ENCODE peak calls at places on chromosomes 13 and 19, in six cellular contexts. One of them, this sample, is unnamed.

GRCh38 chr13:51803018-51803417 is 945 bp downstream of the DHRS12 start:
- DNase-seq in brain microvascular endothelial cell: no peak
- DNase-seq in choroid plexus epithelial cell: no peak
- DNase-seq in CD4-positive, alpha-beta memory T cell: no peak
- DNase-seq in kidney epithelial cell: no peak
- DNase-seq in effector memory CD4-positive, alpha-beta T cell: no peak
- DNase-seq in this sample: no peak

GRCh38 chr19:44747739-44748425 is 626 bp upstream of the BCL3 start:
- DNase-seq in brain microvascular endothelial cell: no peak
- DNase-seq in kidney epithelial cell: no peak
- DNase-seq in CD4-positive, alpha-beta memory T cell: no peak
- DNase-seq in choroid plexus epithelial cell: peak; percentile 68
- DNase-seq in effector memory CD4-positive, alpha-beta T cell: peak; percentile 18
- DNase-seq in this sample: no peak

GRCh38 chr13:67008075-67008668 is 222.0 kb downstream of the PCDH9 start:
- DNase-seq in effector memory CD4-positive, alpha-beta T cell: no peak
- DNase-seq in kidney epithelial cell: no peak
- DNase-seq in CD4-positive, alpha-beta memory T cell: no peak
- DNase-seq in choroid plexus epithelial cell: no peak
- DNase-seq in brain microvascular endothelial cell: no peak
- DNase-seq in this sample: no peak

GRCh38 chr13:38381840-38382239 is 32.2 kb downstream of the UFM1 start:
- DNase-seq in choroid plexus epithelial cell: no peak
- DNase-seq in kidney epithelial cell: no peak
- DNase-seq in CD4-positive, alpha-beta memory T cell: no peak
- DNase-seq in effector memory CD4-positive, alpha-beta T cell: no peak
- DNase-seq in brain microvascular endothelial cell: no peak
- DNase-seq in this sample: peak; percentile 31

GRCh38 chr13:49240017-49240416 is 7.7 kb upstream of the CDADC1 start:
- DNase-seq in CD4-positive, alpha-beta memory T cell: peak; percentile 50
- DNase-seq in choroid plexus epithelial cell: peak; percentile 64
- DNase-seq in effector memory CD4-positive, alpha-beta T cell: no peak
- DNase-seq in brain microvascular endothelial cell: peak; percentile 33
- DNase-seq in kidney epithelial cell: no peak
- DNase-seq in this sample: peak; percentile 5

GRCh38 chr19:18415177-18415867 is 3.9 kb upstream of the SSBP4 start:
- DNase-seq in choroid plexus epithelial cell: peak; percentile 85
- DNase-seq in CD4-positive, alpha-beta memory T cell: no peak
- DNase-seq in brain microvascular endothelial cell: peak; percentile 76
- DNase-seq in kidney epithelial cell: no peak
- DNase-seq in effector memory CD4-positive, alpha-beta T cell: no peak
- DNase-seq in this sample: no peak

GRCh38 chr19:14835011-14835410 is at the start of the genes OR7A5 and OR7C1:
- DNase-seq in CD4-positive, alpha-beta memory T cell: no peak
- DNase-seq in choroid plexus epithelial cell: peak; percentile 71
- DNase-seq in kidney epithelial cell: no peak
- DNase-seq in effector memory CD4-positive, alpha-beta T cell: no peak
- DNase-seq in brain microvascular endothelial cell: no peak
- DNase-seq in this sample: no peak

GRCh38 chr13:94706854-94707399 is 5.4 kb downstream of the SOX21 start:
- DNase-seq in kidney epithelial cell: no peak
- DNase-seq in brain microvascular endothelial cell: no peak
- DNase-seq in choroid plexus epithelial cell: no peak
- DNase-seq in CD4-positive, alpha-beta memory T cell: no peak
- DNase-seq in effector memory CD4-positive, alpha-beta T cell: no peak
- DNase-seq in this sample: no peak

GRCh38 chr13:21549633-21550032 is 54.3 kb downstream of the MICU2 start:
- DNase-seq in choroid plexus epithelial cell: peak; percentile 30
- DNase-seq in brain microvascular endothelial cell: no peak
- DNase-seq in CD4-positive, alpha-beta memory T cell: no peak
- DNase-seq in effector memory CD4-positive, alpha-beta T cell: no peak
- DNase-seq in kidney epithelial cell: no peak
- DNase-seq in this sample: no peak

GRCh38 chr13:42524487-42525034 is 49.4 kb upstream of the TNFSF11 start:
- DNase-seq in CD4-positive, alpha-beta memory T cell: no peak
- DNase-seq in effector memory CD4-positive, alpha-beta T cell: no peak
- DNase-seq in kidney epithelial cell: no peak
- DNase-seq in choroid plexus epithelial cell: no peak
- DNase-seq in brain microvascular endothelial cell: peak; percentile 27
- DNase-seq in this sample: peak; percentile 3

GRCh38 chr19:29687897-29688728 is 22.9 kb downstream of the PLEKHF1 start:
- DNase-seq in brain microvascular endothelial cell: peak; percentile 51
- DNase-seq in choroid plexus epithelial cell: peak; percentile 81
- DNase-seq in kidney epithelial cell: no peak
- DNase-seq in effector memory CD4-positive, alpha-beta T cell: no peak
- DNase-seq in CD4-positive, alpha-beta memory T cell: no peak
- DNase-seq in this sample: no peak

GRCh38 chr19:31664096-31664495 is 314.9 kb upstream of the TSHZ3 start:
- DNase-seq in choroid plexus epithelial cell: no peak
- DNase-seq in brain microvascular endothelial cell: no peak
- DNase-seq in CD4-positive, alpha-beta memory T cell: no peak
- DNase-seq in kidney epithelial cell: no peak
- DNase-seq in effector memory CD4-positive, alpha-beta T cell: no peak
- DNase-seq in this sample: no peak

GRCh38 chr13:51924756-51925544 is 63.2 kb downstream of the CCDC70 start:
- DNase-seq in brain microvascular endothelial cell: no peak
- DNase-seq in effector memory CD4-positive, alpha-beta T cell: no peak
- DNase-seq in choroid plexus epithelial cell: no peak
- DNase-seq in CD4-positive, alpha-beta memory T cell: no peak
- DNase-seq in kidney epithelial cell: no peak
- DNase-seq in this sample: no peak

GRCh38 chr13:97267418-97268059 is 45.4 kb downstream of the MBNL2 start:
- DNase-seq in choroid plexus epithelial cell: no peak
- DNase-seq in effector memory CD4-positive, alpha-beta T cell: no peak
- DNase-seq in kidney epithelial cell: no peak
- DNase-seq in brain microvascular endothelial cell: no peak
- DNase-seq in CD4-positive, alpha-beta memory T cell: no peak
- DNase-seq in this sample: no peak

DNA sequence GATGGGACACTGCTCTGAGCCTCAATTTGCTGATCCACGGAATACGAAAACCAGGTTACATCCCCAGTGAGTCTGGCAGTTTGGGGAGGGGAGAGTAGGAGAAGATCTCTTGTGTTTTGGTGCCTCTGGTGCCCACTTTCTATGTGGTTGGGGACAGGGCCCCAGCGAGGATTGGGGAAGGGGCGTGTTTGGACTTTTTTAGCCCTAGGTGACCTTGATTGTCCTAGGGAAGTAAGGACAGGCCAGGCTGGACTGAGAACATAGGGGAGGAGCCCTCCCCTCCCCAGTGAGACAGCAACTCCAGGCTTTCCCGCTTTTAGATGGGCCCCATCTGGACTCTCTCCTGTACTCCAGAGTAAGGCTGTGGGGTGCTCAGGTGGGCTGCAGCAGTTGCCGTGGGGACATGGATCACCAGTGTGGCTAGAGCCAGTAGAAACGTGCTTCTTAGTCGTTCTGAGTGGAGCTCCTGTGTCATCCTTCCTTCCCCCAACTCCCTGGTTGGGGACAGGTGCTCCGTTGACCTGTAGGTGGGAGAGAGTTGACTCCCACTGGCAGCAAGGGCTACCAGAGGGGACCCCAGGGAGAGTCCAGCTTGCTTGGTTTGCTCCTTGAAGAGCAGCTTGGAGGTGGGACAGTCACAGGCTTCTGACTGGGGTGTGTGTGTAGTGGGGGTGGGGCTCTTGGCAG is 4.3 kb downstream of the EGLN2 start:
- DNase-seq in brain microvascular endothelial cell: no peak
- DNase-seq in kidney epithelial cell: no peak
- DNase-seq in effector memory CD4-positive, alpha-beta T cell: no peak
- DNase-seq in choroid plexus epithelial cell: no peak
- DNase-seq in CD4-positive, alpha-beta memory T cell: no peak
- DNase-seq in this sample: no peak
- H3K4me3 ChIP-seq in brain microvascular endothelial cell: no peak overlapping the region
- H3K4me3 ChIP-seq in kidney epithelial cell: no peak overlapping the region
- H3K4me3 ChIP-seq in effector memory CD4-positive, alpha-beta T cell: peak overlapping the region; percentile 26
- H3K4me3 ChIP-seq in choroid plexus epithelial cell: peak overlapping the region; percentile 8
- H3K4me3 ChIP-seq in CD4-positive, alpha-beta memory T cell: peak overlapping the region; percentile 17
- H3K4me3 ChIP-seq in this sample: no peak overlapping the region

DNA sequence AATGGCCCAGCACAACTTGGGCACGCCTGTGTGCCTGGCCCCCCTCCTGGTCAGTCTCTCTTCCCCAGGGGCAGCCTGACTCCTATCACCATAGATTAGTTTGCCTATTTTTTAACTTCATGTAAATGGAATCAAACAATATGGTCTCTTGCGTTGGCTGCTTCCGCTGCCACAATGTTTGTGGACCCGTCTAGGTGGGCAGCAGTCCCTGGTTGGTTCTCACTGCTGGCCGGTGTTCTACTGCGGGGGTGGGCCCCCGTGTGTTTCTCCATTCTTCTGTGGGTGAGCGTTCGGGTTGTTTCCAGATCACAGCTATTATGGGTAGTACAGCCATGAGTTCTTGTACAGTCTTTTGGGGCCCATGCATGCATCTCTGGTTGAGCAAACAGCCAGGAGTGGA is 47.3 kb downstream of the CEBPG start:
- DNase-seq in CD4-positive, alpha-beta memory T cell: no peak
- DNase-seq in brain microvascular endothelial cell: no peak
- DNase-seq in effector memory CD4-positive, alpha-beta T cell: no peak
- DNase-seq in kidney epithelial cell: no peak
- DNase-seq in choroid plexus epithelial cell: no peak
- DNase-seq in this sample: no peak
- H3K4me3 ChIP-seq in CD4-positive, alpha-beta memory T cell: no peak overlapping the region
- H3K4me3 ChIP-seq in brain microvascular endothelial cell: no peak overlapping the region
- H3K4me3 ChIP-seq in effector memory CD4-positive, alpha-beta T cell: no peak overlapping the region
- H3K4me3 ChIP-seq in kidney epithelial cell: no peak overlapping the region
- H3K4me3 ChIP-seq in choroid plexus epithelial cell: no peak overlapping the region
- H3K4me3 ChIP-seq in this sample: no peak overlapping the region

DNA sequence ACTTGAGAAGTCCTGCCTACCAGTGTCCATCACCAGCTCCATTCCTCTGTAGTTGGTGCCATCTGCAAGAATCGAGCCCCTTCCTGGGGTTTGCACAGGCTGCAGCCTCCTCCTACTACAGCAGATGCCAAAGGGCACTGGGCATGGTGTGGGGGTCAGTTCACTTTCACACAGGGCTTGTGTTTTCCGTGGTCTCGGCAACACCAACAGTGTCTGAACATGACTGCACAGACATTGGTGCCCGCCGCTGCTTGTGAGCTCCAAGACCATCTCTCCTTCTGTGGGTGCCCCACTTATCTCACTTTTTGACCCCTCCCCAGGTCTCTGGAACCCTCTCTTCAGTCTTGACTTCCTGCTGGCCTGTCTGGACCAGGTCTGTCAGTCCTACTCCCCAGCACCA is 15.2 kb downstream of the ZNF446 start:
- DNase-seq in brain microvascular endothelial cell: no peak
- DNase-seq in choroid plexus epithelial cell: no peak
- DNase-seq in effector memory CD4-positive, alpha-beta T cell: no peak
- DNase-seq in CD4-positive, alpha-beta memory T cell: no peak
- DNase-seq in kidney epithelial cell: no peak
- DNase-seq in this sample: no peak
- H3K4me3 ChIP-seq in brain microvascular endothelial cell: no peak overlapping the region
- H3K4me3 ChIP-seq in choroid plexus epithelial cell: no peak overlapping the region
- H3K4me3 ChIP-seq in effector memory CD4-positive, alpha-beta T cell: no peak overlapping the region
- H3K4me3 ChIP-seq in CD4-positive, alpha-beta memory T cell: no peak overlapping the region
- H3K4me3 ChIP-seq in kidney epithelial cell: no peak overlapping the region
- H3K4me3 ChIP-seq in this sample: no peak overlapping the region

GRCh38 chr19:4228765-4229178 is 551 bp upstream of the EBI3 start:
- DNase-seq in CD4-positive, alpha-beta memory T cell: no peak
- DNase-seq in kidney epithelial cell: no peak
- DNase-seq in brain microvascular endothelial cell: no peak
- DNase-seq in choroid plexus epithelial cell: no peak
- DNase-seq in effector memory CD4-positive, alpha-beta T cell: no peak
- DNase-seq in this sample: no peak
- H3K4me3 ChIP-seq in CD4-positive, alpha-beta memory T cell: no peak overlapping the region
- H3K4me3 ChIP-seq in kidney epithelial cell: no peak overlapping the region
- H3K4me3 ChIP-seq in brain microvascular endothelial cell: no peak overlapping the region
- H3K4me3 ChIP-seq in choroid plexus epithelial cell: no peak overlapping the region
- H3K4me3 ChIP-seq in effector memory CD4-positive, alpha-beta T cell: no peak overlapping the region
- H3K4me3 ChIP-seq in this sample: no peak overlapping the region

GRCh38 chr13:113468029-113468428 is 14.7 kb upstream of the ADPRHL1 start:
- DNase-seq in kidney epithelial cell: no peak
- DNase-seq in effector memory CD4-positive, alpha-beta T cell: no peak
- DNase-seq in CD4-positive, alpha-beta memory T cell: no peak
- DNase-seq in choroid plexus epithelial cell: no peak
- DNase-seq in brain microvascular endothelial cell: no peak
- DNase-seq in this sample: no peak
- H3K4me3 ChIP-seq in kidney epithelial cell: no peak overlapping the region
- H3K4me3 ChIP-seq in effector memory CD4-positive, alpha-beta T cell: no peak overlapping the region
- H3K4me3 ChIP-seq in CD4-positive, alpha-beta memory T cell: no peak overlapping the region
- H3K4me3 ChIP-seq in choroid plexus epithelial cell: no peak overlapping the region
- H3K4me3 ChIP-seq in brain microvascular endothelial cell: no peak overlapping the region
- H3K4me3 ChIP-seq in this sample: no peak overlapping the region

DNA sequence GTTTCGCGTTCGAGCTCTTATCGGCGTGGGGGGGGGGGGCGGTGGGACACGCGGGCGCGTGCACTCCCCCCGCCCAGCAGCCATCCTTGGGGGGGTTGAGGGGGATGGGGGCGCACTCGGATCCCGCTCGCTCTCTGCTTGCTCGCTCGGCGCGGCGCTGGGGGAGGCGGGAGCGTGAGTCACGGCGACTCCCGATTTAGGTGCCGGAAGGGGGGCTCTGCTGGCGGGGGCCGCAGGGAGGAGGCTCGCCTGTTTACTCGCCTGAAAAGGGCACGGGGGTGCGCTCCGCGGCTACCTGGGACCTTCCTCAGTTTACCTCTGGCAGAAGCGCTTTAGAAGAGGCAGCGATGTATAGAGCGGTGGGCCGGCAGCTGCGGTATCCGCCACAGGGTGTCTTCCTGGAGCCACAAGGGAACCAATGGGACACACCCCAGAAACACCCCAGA is 1.1 kb upstream of the PDE4A start:
- DNase-seq in CD4-positive, alpha-beta memory T cell: no peak
- DNase-seq in kidney epithelial cell: no peak
- DNase-seq in effector memory CD4-positive, alpha-beta T cell: no peak
- DNase-seq in brain microvascular endothelial cell: no peak
- DNase-seq in choroid plexus epithelial cell: no peak
- DNase-seq in this sample: no peak
- H3K4me3 ChIP-seq in CD4-positive, alpha-beta memory T cell: no peak overlapping the region
- H3K4me3 ChIP-seq in kidney epithelial cell: no peak overlapping the region
- H3K4me3 ChIP-seq in effector memory CD4-positive, alpha-beta T cell: peak overlapping the region; percentile 14
- H3K4me3 ChIP-seq in brain microvascular endothelial cell: peak overlapping the region; percentile 57
- H3K4me3 ChIP-seq in choroid plexus epithelial cell: peak overlapping the region; percentile 65
- H3K4me3 ChIP-seq in this sample: no peak overlapping the region

GRCh38 chr13:25267715-25268114 is 19.6 kb downstream of the MTMR6 start:
- DNase-seq in CD4-positive, alpha-beta memory T cell: peak; percentile 21
- DNase-seq in brain microvascular endothelial cell: no peak
- DNase-seq in effector memory CD4-positive, alpha-beta T cell: no peak
- DNase-seq in kidney epithelial cell: no peak
- DNase-seq in choroid plexus epithelial cell: peak; percentile 62
- DNase-seq in this sample: no peak
- H3K4me3 ChIP-seq in CD4-positive, alpha-beta memory T cell: no peak overlapping the region
- H3K4me3 ChIP-seq in brain microvascular endothelial cell: no peak overlapping the region
- H3K4me3 ChIP-seq in effector memory CD4-positive, alpha-beta T cell: no peak overlapping the region
- H3K4me3 ChIP-seq in kidney epithelial cell: no peak overlapping the region
- H3K4me3 ChIP-seq in choroid plexus epithelial cell: no peak overlapping the region
- H3K4me3 ChIP-seq in this sample: no peak overlapping the region

GRCh38 chr13:36820222-36820621 is 1.2 kb downstream of the RFXAP start:
- DNase-seq in kidney epithelial cell: no peak
- DNase-seq in choroid plexus epithelial cell: no peak
- DNase-seq in brain microvascular endothelial cell: no peak
- DNase-seq in effector memory CD4-positive, alpha-beta T cell: no peak
- DNase-seq in CD4-positive, alpha-beta memory T cell: peak; percentile 9
- DNase-seq in this sample: no peak

GRCh38 chr13:36818483-36819063 is 449 bp upstream of the RFXAP start:
- DNase-seq in CD4-positive, alpha-beta memory T cell: no peak
- DNase-seq in effector memory CD4-positive, alpha-beta T cell: no peak
- DNase-seq in brain microvascular endothelial cell: no peak
- DNase-seq in kidney epithelial cell: no peak
- DNase-seq in choroid plexus epithelial cell: no peak
- DNase-seq in this sample: no peak

GRCh38 chr13:36819811-36820140 is 754 bp downstream of the RFXAP start:
- DNase-seq in brain microvascular endothelial cell: peak; percentile 10
- DNase-seq in choroid plexus epithelial cell: peak; percentile 40
- DNase-seq in effector memory CD4-positive, alpha-beta T cell: no peak
- DNase-seq in kidney epithelial cell: no peak
- DNase-seq in CD4-positive, alpha-beta memory T cell: peak; percentile 40
- DNase-seq in this sample: no peak

GRCh38 chr13:36819064-36819810 is at the start of gene RFXAP:
- DNase-seq in kidney epithelial cell: peak; percentile 29
- DNase-seq in effector memory CD4-positive, alpha-beta T cell: peak; percentile 82
- DNase-seq in brain microvascular endothelial cell: peak; percentile 74
- DNase-seq in CD4-positive, alpha-beta memory T cell: peak; percentile 90
- DNase-seq in choroid plexus epithelial cell: peak; percentile 90
- DNase-seq in this sample: peak; percentile 70

GRCh38 chr13:36822786-36823185 is 3.8 kb downstream of the RFXAP start:
- DNase-seq in CD4-positive, alpha-beta memory T cell: no peak
- DNase-seq in choroid plexus epithelial cell: no peak
- DNase-seq in brain microvascular endothelial cell: no peak
- DNase-seq in effector memory CD4-positive, alpha-beta T cell: no peak
- DNase-seq in kidney epithelial cell: no peak
- DNase-seq in this sample: no peak
- H3K4me3 ChIP-seq in CD4-positive, alpha-beta memory T cell: no peak overlapping the region
- H3K4me3 ChIP-seq in choroid plexus epithelial cell: no peak overlapping the region
- H3K4me3 ChIP-seq in brain microvascular endothelial cell: no peak overlapping the region
- H3K4me3 ChIP-seq in effector memory CD4-positive, alpha-beta T cell: no peak overlapping the region
- H3K4me3 ChIP-seq in kidney epithelial cell: no peak overlapping the region
- H3K4me3 ChIP-seq in this sample: no peak overlapping the region

This sample was measured in astrocyte of the cerebellum.